ENCODE peak calls at places on chromosomes 3 and 15, in seven cellular contexts. K is iris pigment epithelial cell, T is progenitor cell of endocrine pancreas, A is EL, C is substantia nigra, X is DMS79, J is T-cell. S is an unnamed sample.

GRCh38 chr3:187624588-187624987 is 45.6 kb downstream of the SST start:
- DNase-seq in K (no peak), T (no peak), A (peak), C (no peak), X (no peak), J (no peak), S (no peak)

GRCh38 chr3:135197246-135197645 is 402.2 kb downstream of the EPHB1 start:
- DNase-seq in K (no peak), T (no peak), A (no peak), C (no peak), X (no peak), J (no peak), S (no peak)

GRCh38 chr3:25654576-25654975 is 10.1 kb downstream of the TOP2B start:
- DNase-seq in K (no peak), T (no peak), A (no peak), C (no peak), X (no peak), J (no peak), S (no peak)

GRCh38 chr3:127182848-127183714 is 9.8 kb upstream of the PRR23E start:
- DNase-seq in K (no peak), T (peak), A (no peak), C (no peak), X (no peak), J (no peak), S (no peak)

GRCh38 chr3:125052671-125053303 is 3.0 kb downstream of the HEG1 start:
- DNase-seq in K (peak), T (no peak), A (peak), C (no peak), X (no peak), J (no peak), S (peak)

GRCh38 chr15:69538381-69538780 is 85.8 kb downstream of the RPLP1 start:
- DNase-seq in K (no peak), T (no peak), A (no peak), C (no peak), X (no peak), J (no peak), S (no peak)

GRCh38 chr3:135970500-135971116 is 5.1 kb downstream of the PPP2R3A start:
- DNase-seq in K (no peak), T (no peak), A (peak), C (peak), X (no peak), J (no peak), S (no peak)

GRCh38 chr3:169661567-169662214 is 1.8 kb downstream of the MECOM start:
- DNase-seq in K (peak), T (no peak), A (peak), C (no peak), X (no peak), J (no peak), S (peak)

GRCh38 chr15:95644476-95644875 is 686.0 kb upstream of the NR2F2 start:
- DNase-seq in K (no peak), T (no peak), A (no peak), C (no peak), X (no peak), J (no peak), S (no peak)

GRCh38 chr3:128338536-128339400 is 127.9 kb downstream of the DNAJB8 start:
- DNase-seq in K (no peak), T (no peak), A (no peak), C (no peak), X (no peak), J (no peak), S (no peak)

GRCh38 chr15:63052961-63053698 is 10.6 kb downstream of the TPM1 start:
- DNase-seq in K (peak), T (no peak), A (peak), C (no peak), X (no peak), J (no peak), S (peak)

GRCh38 chr15:76339302-76340197 is 3.0 kb downstream of the ISL2 start:
- DNase-seq in K (no peak), T (no peak), A (peak), C (no peak), X (no peak), J (no peak), S (peak)

GRCh38 chr3:148128136-148128535 is 569.6 kb upstream of the AGTR1 start:
- DNase-seq in K (no peak), T (no peak), A (no peak), C (no peak), X (no peak), J (no peak), S (peak)

GRCh38 chr15:53522878-53523455 is 236.5 kb downstream of the WDR72 start:
- DNase-seq in K (no peak), T (no peak), A (no peak), C (no peak), X (peak), J (no peak), S (no peak)

GRCh38 chr3:66138336-66139234 is 82.2 kb upstream of the SLC25A26 start:
- DNase-seq in K (peak), T (peak), A (peak), C (peak), X (no peak), J (no peak), S (peak)

GRCh38 chr3:9192238-9192637 is 57.2 kb downstream of the SRGAP3 start:
- DNase-seq in K (no peak), T (no peak), A (no peak), C (no peak), X (no peak), J (no peak), S (no peak)

GRCh38 chr15:90982135-90982534 is 12.2 kb downstream of the PRC1 start:
- DNase-seq in K (peak), T (no peak), A (peak), C (no peak), X (no peak), J (no peak), S (no peak)

GRCh38 chr3:34248352-34248751 is 449.9 kb downstream of the PDCD6IP start:
- DNase-seq in K (no peak), T (no peak), A (no peak), C (no peak), X (no peak), J (no peak), S (no peak)

GRCh38 chr3:129625071-129625874 is 18.8 kb upstream of the PLXND1 start:
- DNase-seq in K (no peak), T (no peak), A (peak), C (no peak), X (no peak), J (no peak), S (peak)

GRCh38 chr3:31590650-31591049 is 57.9 kb downstream of the STT3B start:
- DNase-seq in K (no peak), T (no peak), A (no peak), C (no peak), X (no peak), J (no peak), S (no peak)

GRCh38 chr3:46913644-46914043 is 36.1 kb downstream of the PTH1R start:
- DNase-seq in K (peak), T (no peak), A (peak), C (no peak), X (peak), J (no peak), S (peak)

GRCh38 chr15:74240002-74240568 is 4.0 kb downstream of the CCDC33 start:
- DNase-seq in K (peak), T (no peak), A (peak), C (peak), X (peak), J (no peak), S (peak)

GRCh38 chr3:147447224-147447623 is 38.1 kb downstream of the ZIC1 start:
- DNase-seq in K (no peak), T (no peak), A (no peak), C (no peak), X (no peak), J (no peak), S (no peak)

GRCh38 chr3:5071061-5071460 is 51.0 kb upstream of the ARL8B start:
- DNase-seq in K (peak), T (no peak), A (peak), C (no peak), X (no peak), J (no peak), S (peak)

GRCh38 chr15:27871078-27871695 is 227.9 kb downstream of the OCA2 start:
- DNase-seq in K (no peak), T (no peak), A (no peak), C (no peak), X (no peak), J (no peak), S (no peak)

GRCh38 chr3:58332575-58333179 is at the start of gene PXK:
- DNase-seq in K (peak), T (peak), A (peak), C (peak), X (no peak), J (peak), S (peak)

GRCh38 chr3:13879946-13880810 is at the start of gene WNT7A:
- DNase-seq in K (peak), T (peak), A (peak), C (peak), X (no peak), J (peak), S (peak)

GRCh38 chr3:119219069-119219468 is 21.6 kb downstream of the B4GALT4 start:
- DNase-seq in K (no peak), T (no peak), A (no peak), C (no peak), X (no peak), J (peak), S (no peak)